ENCODE peak calls at places on chromosomes 16 and 17, in seven cellular contexts. A, O, L, G, K, E and R are unnamed samples.

GRCh38 chr16:68992521-68992920 is 112.9 kb upstream of the HAS3 start:
- DNase-seq in A (peak; percentile 70), E (no peak), O (peak; percentile 74), L (no peak), K (no peak), G (peak; percentile 86), R (no peak)

GRCh38 chr17:31494259-31495048 is 103.0 kb downstream of the RAB11FIP4 start:
- DNase-seq in E (no peak), G (no peak), K (no peak), A (no peak), O (no peak), L (peak; percentile 88), R (no peak)

GRCh38 chr17:72393553-72393952 is 272.7 kb downstream of the SOX9 start:
- DNase-seq in E (no peak), O (peak; percentile 62), K (no peak), L (no peak), G (peak; percentile 57), A (peak; percentile 79), R (no peak)

GRCh38 chr17:69179227-69179952 is 37.7 kb upstream of the ABCA6 start:
- DNase-seq in L (no peak), K (no peak), A (peak; percentile 30), E (no peak), G (peak; percentile 72), O (peak; percentile 81), R (no peak)

GRCh38 chr17:81714412-81715106 is 2.5 kb downstream of the SLC25A10 start:
- DNase-seq in A (no peak), E (no peak), K (no peak), O (no peak), G (no peak), L (no peak), R (no peak)

GRCh38 chr17:66416207-66416940 is 114.0 kb downstream of the PRKCA start:
- DNase-seq in L (no peak), E (no peak), A (no peak), K (no peak), G (no peak), O (no peak), R (no peak)

GRCh38 chr16:53176434-53176833 is 121.6 kb downstream of the CHD9 start:
- DNase-seq in K (no peak), G (no peak), O (no peak), A (no peak), L (no peak), E (no peak), R (no peak)

GRCh38 chr17:72580321-72581127 is 459.7 kb downstream of the SOX9 start:
- DNase-seq in K (no peak), L (peak; percentile 56), E (no peak), O (no peak), G (no peak), A (no peak), R (no peak)

GRCh38 chr16:75053791-75054555 is 55.1 kb downstream of the ZNRF1 start:
- DNase-seq in L (peak; percentile 95), K (no peak), E (peak; percentile 38), A (no peak), G (no peak), O (no peak), R (peak; percentile 36)

GRCh38 chr16:54647216-54647615 is 283.4 kb upstream of the IRX5 start:
- DNase-seq in K (no peak), A (no peak), E (no peak), L (no peak), G (no peak), O (no peak), R (no peak)

GRCh38 chr17:63293310-63293709 is 152.8 kb downstream of the CYB561 start:
- DNase-seq in E (no peak), A (peak; percentile 49), L (no peak), G (peak; percentile 68), K (no peak), O (peak; percentile 77), R (no peak)

GRCh38 chr16:586645-587590 is 2.9 kb upstream of the RAB40C start:
- DNase-seq in E (no peak), L (no peak), O (peak; percentile 13), A (peak; percentile 42), K (no peak), G (no peak), R (no peak)

GRCh38 chr16:20765732-20766131 is 1.9 kb downstream of the ACSM3 start:
- DNase-seq in A (no peak), K (no peak), L (no peak), E (no peak), G (no peak), O (no peak), R (no peak)

GRCh38 chr17:13775450-13775849 is 173.7 kb upstream of the HS3ST3A1 start:
- DNase-seq in L (no peak), K (no peak), G (no peak), E (no peak), A (no peak), O (no peak), R (no peak)

GRCh38 chr16:351804-352520 is 561 bp downstream of the AXIN1 start:
- DNase-seq in K (no peak), L (peak; percentile 71), A (peak; percentile 6), O (peak; percentile 18), G (no peak), E (no peak), R (no peak)

GRCh38 chr16:85897384-85897783 is 1.6 kb upstream of the IRF8 start:
- DNase-seq in E (no peak), A (no peak), K (no peak), G (no peak), L (peak; percentile 48), O (no peak), R (no peak)

GRCh38 chr17:19719365-19720209 is 3.2 kb upstream of the SLC47A2 start:
- DNase-seq in L (peak; percentile 82), G (no peak), E (no peak), A (no peak), K (no peak), O (no peak), R (no peak)

GRCh38 chr17:76612977-76613851 is 27.6 kb upstream of the ST6GALNAC2 start:
- DNase-seq in A (no peak), K (peak; percentile 33), L (no peak), E (no peak), O (no peak), G (no peak), R (no peak)

GRCh38 chr17:83079766-83080616 is 582 bp downstream of the METRNL start:
- DNase-seq in G (no peak), A (no peak), E (no peak), K (no peak), L (no peak), O (no peak), R (no peak)

GRCh38 chr17:15346196-15346595 is 4.8 kb upstream of the TEKT3 start:
- DNase-seq in A (no peak), G (no peak), L (no peak), E (no peak), O (no peak), K (no peak), R (no peak)

GRCh38 chr17:51467336-51467735 is 207.0 kb downstream of the UTP18 start:
- DNase-seq in G (no peak), A (no peak), L (no peak), E (no peak), K (no peak), O (no peak), R (no peak)

GRCh38 chr17:51456942-51457341 is 196.6 kb downstream of the UTP18 start:
- DNase-seq in L (no peak), K (no peak), O (no peak), E (no peak), A (no peak), G (no peak), R (no peak)

GRCh38 chr17:51455931-51456330 is 195.6 kb downstream of the UTP18 start:
- DNase-seq in G (no peak), K (no peak), A (no peak), E (no peak), O (no peak), L (no peak), R (no peak)

DNA sequence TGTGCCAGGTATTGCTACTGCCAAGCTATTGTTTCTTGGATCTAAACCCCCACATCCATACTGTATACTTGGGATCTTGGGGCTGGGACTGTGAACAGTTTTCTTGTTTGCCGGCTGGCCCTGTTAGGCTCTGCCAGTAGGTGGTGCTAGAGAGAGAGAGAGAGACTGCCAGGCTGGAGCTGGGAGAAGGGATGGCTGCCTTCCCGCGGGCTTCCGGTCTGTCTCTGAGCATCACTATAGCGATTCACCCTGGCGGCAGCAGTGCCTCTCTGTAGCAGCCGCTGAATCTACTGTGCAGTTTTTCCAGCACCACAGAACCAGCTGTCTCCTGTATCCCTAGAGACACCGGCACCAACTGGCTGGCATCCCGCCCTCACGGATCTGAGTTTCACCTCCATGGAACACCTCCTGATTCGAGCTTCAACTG is 201.2 kb downstream of the UTP18 start:
- DNase-seq in L (peak; percentile 68), K (peak; percentile 75), G (peak; percentile 62), O (peak; percentile 53), E (peak; percentile 44), A (peak; percentile 15), R (peak; percentile 23)
- TF ChIP-seq CTCF in L (peak; percentile 37), K (peak; percentile 78), G (peak; percentile 87), O (peak; percentile 78), E (peak; percentile 39), A (peak; percentile 53), R (no peak)

GRCh38 chr17:40726919-40727318 is 23.4 kb upstream of the KRT24 start:
- DNase-seq in A (peak; percentile 21), G (peak; percentile 6), E (no peak), K (no peak), O (peak; percentile 6), L (no peak), R (no peak)
- TF ChIP-seq CTCF in A (peak; percentile 17), G (peak; percentile 23), E (no peak), K (peak; percentile 45), O (peak; percentile 35), L (peak; percentile 63), R (no peak)

DNA sequence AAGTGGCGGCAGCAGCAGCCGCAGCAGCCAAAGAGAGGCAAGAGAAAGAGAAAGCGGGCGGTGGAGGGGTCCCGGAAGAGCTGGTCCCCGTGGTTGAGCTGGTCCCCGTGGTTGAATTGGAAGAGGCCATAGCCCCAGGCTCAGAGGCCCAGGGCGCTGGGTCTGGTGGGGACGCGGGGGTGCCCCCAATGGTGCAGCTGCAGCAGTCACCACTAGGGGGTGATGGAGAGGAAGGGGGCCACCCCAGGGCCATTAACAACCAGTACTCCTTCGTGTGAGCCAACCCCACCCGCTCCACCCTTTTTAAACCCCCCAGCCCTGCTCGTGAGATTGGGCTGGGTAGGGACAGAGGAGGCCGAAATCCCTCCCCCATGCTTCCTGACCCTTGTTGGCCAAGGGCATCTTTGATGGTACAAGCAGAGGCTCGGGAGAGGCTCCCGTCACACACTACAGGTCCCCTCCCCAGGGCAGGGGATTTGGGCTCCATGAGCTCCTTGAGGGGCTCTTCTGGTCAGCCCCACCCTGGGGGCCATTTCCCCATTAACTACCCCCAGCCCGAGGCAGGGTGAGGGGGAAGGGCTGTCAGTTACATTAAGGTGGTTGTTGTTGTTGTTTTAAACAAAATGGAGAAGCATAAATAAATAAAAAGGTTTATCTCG is 4.6 kb upstream of the ATP2A1 start:
- DNase-seq in A (no peak), O (no peak), G (peak; percentile 14), L (peak; percentile 66), E (no peak), K (no peak), R (no peak)
- TF ChIP-seq CTCF in A (peak; percentile 55), O (peak; percentile 67), G (peak; percentile 66), L (peak; percentile 61), E (peak; percentile 47), K (peak; percentile 68), R (no peak)

DNA sequence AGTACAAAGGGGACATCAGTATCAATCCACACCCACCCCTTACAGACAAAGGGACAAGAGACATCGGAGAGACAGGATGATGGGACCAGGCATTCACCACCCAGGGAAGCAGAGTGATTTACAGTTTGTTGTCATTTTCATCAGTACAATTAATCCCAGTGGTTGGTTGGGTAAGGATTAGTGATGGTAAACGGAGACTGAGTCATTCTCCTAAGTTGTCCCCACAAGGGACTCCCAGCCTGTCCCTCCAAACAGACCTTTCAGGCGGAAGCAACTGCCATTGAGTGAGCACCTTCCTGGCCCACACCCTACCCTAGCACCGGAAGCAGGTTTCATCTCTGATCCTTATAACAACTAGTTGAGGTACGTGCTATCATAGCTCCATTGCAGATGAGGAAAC is 11.2 kb downstream of the PPL start:
- DNase-seq in K (no peak), G (no peak), E (no peak), A (no peak), O (no peak), L (no peak), R (no peak)
- TF ChIP-seq CTCF in K (no peak), G (no peak), E (no peak), A (no peak), O (no peak), L (no peak), R (no peak)